ENCODE peak calls at places on chromosome 17, in four cellular contexts. U, E, H and J are unnamed samples.

GRCh38 chr17:4593021-4593797 is 8.9 kb downstream of the SMTNL2 start:
- DNase-seq in U (no peak), E (no peak), H (no peak), J (no peak)

GRCh38 chr17:75109047-75109406 is 742 bp upstream of the ARMC7 start:
- DNase-seq in H (no peak), E (no peak), U (no peak), J (no peak)

GRCh38 chr17:50905460-50905803 is 39.3 kb upstream of the TOB1 start:
- DNase-seq in U (no peak), E (no peak), H (no peak), J (peak)

GRCh38 chr17:3683054-3683511 is 12.9 kb downstream of the P2RX5 start:
- DNase-seq in U (peak), E (peak), H (peak), J (peak)

GRCh38 chr17:10557422-10557821 is 8.0 kb upstream of the MYH2 start:
- DNase-seq in E (no peak), U (no peak), H (no peak), J (no peak)

GRCh38 chr17:50932584-50932901 is 66.4 kb upstream of the TOB1 start:
- DNase-seq in U (no peak), H (no peak), E (no peak), J (no peak)

GRCh38 chr17:79790805-79791353 is 6.0 kb downstream of the CBX8 start:
- DNase-seq in H (no peak), U (no peak), E (no peak), J (no peak)

GRCh38 chr17:74085434-74085833 is 118.0 kb upstream of the RPL38 start:
- DNase-seq in E (no peak), U (no peak), H (no peak), J (no peak)

GRCh38 chr17:51435641-51436091 is 175.3 kb downstream of the UTP18 start:
- DNase-seq in E (no peak), U (peak), H (peak), J (peak)